ENCODE peak calls at places on chromosomes 3 and 15, in six cellular contexts. U, Z, O, G, T and D are unnamed samples.

GRCh38 chr3:33358172-33358781 is 81.0 kb downstream of the FBXL2 start:
- DNase-seq in Z (peak), U (no peak), G (no peak), T (no peak), O (no peak), D (no peak)

GRCh38 chr15:56582785-56583184 is 117.8 kb upstream of the MNS1 start:
- DNase-seq in T (no peak), Z (no peak), U (no peak), G (no peak), O (no peak), D (no peak)

GRCh38 chr3:197297020-197297419 is 1.4 kb downstream of the DLG1 start:
- DNase-seq in G (no peak), U (no peak), O (no peak), T (no peak), Z (no peak), D (no peak)

GRCh38 chr3:152269423-152270144 is 855 bp downstream of the MBNL1 start:
- DNase-seq in U (peak), Z (peak), T (no peak), G (peak), O (peak), D (peak)

GRCh38 chr3:49017646-49017977 is 768 bp downstream of the DALRD3 start:
- DNase-seq in G (no peak), O (no peak), Z (no peak), T (no peak), U (no peak), D (peak)

GRCh38 chr3:63096248-63097058 is 181.7 kb upstream of the SYNPR start:
- DNase-seq in T (no peak), Z (no peak), G (no peak), U (no peak), O (no peak), D (no peak)

GRCh38 chr3:9169951-9170850 is 79.2 kb downstream of the SRGAP3 start:
- DNase-seq in O (no peak), Z (no peak), T (no peak), G (no peak), U (no peak), D (no peak)

GRCh38 chr3:47294392-47294791 is 11.6 kb downstream of the KLHL18 start:
- DNase-seq in G (no peak), Z (no peak), O (no peak), U (no peak), T (no peak), D (no peak)

GRCh38 chr3:72458365-72458764 is 389.9 kb downstream of the SHQ1 start:
- DNase-seq in U (no peak), O (no peak), T (no peak), Z (no peak), G (no peak), D (no peak)

GRCh38 chr3:125054436-125055164 is 1.2 kb downstream of the HEG1 start:
- DNase-seq in T (no peak), O (peak), Z (peak), G (peak), U (no peak), D (peak)

GRCh38 chr3:142888484-142889262 is at the start of gene PCOLCE2:
- DNase-seq in U (no peak), G (peak), Z (no peak), T (peak), O (peak), D (peak)
- TF ChIP-seq CTCF in U (peak), G (no peak), Z (no peak), T (no peak), O (no peak), D (no peak)

DNA sequence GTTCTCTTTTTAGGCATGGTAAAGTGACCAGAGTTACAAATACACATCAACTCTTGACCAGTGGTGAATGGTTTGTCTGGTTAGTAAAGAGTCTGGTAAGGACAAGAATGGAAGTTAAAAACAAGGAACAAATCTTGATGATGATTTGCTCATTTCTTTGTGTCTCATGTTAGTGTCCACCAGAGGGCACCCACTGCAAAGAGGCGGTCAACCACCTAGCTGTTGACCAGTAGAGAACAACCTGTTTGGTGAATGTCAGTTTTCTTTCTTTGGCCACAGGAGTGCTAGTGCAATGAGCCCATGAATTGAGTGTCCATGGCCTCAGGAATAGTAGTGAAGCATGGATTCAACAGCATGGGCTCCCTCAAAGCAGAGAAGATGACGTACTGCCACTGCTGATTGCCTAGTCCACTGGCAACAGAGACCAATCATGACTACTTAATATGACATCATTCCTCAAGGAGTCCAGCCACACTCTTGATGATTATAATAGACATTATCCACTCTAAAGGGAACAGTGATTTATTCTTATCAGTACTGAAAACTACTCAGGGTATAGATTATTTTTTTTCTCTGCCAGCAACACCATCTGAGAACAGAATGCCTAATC is 10.7 kb upstream of the CNTN6 start:
- DNase-seq in O (peak), G (peak), T (no peak), U (no peak), Z (no peak), D (peak)
- TF ChIP-seq CTCF in O (peak), G (peak), T (peak), U (peak), Z (peak), D (peak)

GRCh38 chr3:54574906-54575305 is 353.0 kb downstream of the LRTM1 start:
- DNase-seq in O (no peak), Z (no peak), G (no peak), U (no peak), T (no peak), D (no peak)

GRCh38 chr3:54575561-54575960 is 352.3 kb downstream of the LRTM1 start:
- DNase-seq in O (peak), Z (no peak), U (no peak), T (no peak), G (no peak), D (no peak)

GRCh38 chr3:54577313-54577712 is 350.5 kb downstream of the LRTM1 start:
- DNase-seq in Z (no peak), U (no peak), G (no peak), O (no peak), T (no peak), D (no peak)

GRCh38 chr3:54580453-54580852 is 347.4 kb downstream of the LRTM1 start:
- DNase-seq in G (no peak), Z (no peak), U (no peak), O (no peak), T (no peak), D (no peak)

DNA sequence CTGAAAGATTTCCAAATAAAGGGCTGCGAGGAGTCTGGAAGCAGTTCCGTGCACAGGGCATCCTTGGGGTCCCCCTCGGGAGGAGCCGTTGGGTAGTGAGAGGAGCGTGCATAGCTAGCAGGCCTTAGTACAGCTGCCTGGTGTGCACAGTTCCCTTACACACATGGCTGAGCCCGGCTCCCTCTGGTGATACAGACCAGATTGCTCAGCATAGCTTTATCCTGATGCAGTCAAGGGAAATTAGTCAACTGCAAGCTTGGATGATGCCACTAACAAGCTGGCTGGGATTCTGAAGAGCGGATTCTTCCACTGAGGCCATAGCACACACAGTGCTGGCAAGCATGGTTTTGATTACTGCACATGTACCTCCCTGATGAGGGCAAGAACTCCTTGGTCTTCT is 349.4 kb downstream of the LRTM1 start:
- DNase-seq in O (no peak), G (no peak), Z (no peak), T (no peak), U (no peak), D (no peak)
- TF ChIP-seq CTCF in O (no peak), G (no peak), Z (no peak), T (no peak), U (no peak), D (no peak)

GRCh38 chr15:79432345-79433311 is 492 bp downstream of the MINAR1 start:
- DNase-seq in Z (no peak), T (no peak), O (no peak), G (peak), U (no peak), D (peak)
- TF ChIP-seq CTCF in Z (no peak), T (no peak), O (no peak), G (no peak), U (no peak), D (no peak)

GRCh38 chr3:175335229-175335628 is 476.1 kb downstream of the NAALADL2 start:
- DNase-seq in O (no peak), G (no peak), U (no peak), T (no peak), Z (no peak), D (no peak)

GRCh38 chr3:175340338-175341015 is 481.3 kb downstream of the NAALADL2 start:
- DNase-seq in O (no peak), T (no peak), Z (no peak), G (no peak), U (no peak), D (no peak)

GRCh38 chr3:175338775-175339535 is 479.8 kb downstream of the NAALADL2 start:
- DNase-seq in O (no peak), Z (peak), G (no peak), T (peak), U (peak), D (peak)

GRCh38 chr3:175337631-175338030 is 478.5 kb downstream of the NAALADL2 start:
- DNase-seq in G (no peak), Z (no peak), U (no peak), T (no peak), O (no peak), D (no peak)

DNA sequence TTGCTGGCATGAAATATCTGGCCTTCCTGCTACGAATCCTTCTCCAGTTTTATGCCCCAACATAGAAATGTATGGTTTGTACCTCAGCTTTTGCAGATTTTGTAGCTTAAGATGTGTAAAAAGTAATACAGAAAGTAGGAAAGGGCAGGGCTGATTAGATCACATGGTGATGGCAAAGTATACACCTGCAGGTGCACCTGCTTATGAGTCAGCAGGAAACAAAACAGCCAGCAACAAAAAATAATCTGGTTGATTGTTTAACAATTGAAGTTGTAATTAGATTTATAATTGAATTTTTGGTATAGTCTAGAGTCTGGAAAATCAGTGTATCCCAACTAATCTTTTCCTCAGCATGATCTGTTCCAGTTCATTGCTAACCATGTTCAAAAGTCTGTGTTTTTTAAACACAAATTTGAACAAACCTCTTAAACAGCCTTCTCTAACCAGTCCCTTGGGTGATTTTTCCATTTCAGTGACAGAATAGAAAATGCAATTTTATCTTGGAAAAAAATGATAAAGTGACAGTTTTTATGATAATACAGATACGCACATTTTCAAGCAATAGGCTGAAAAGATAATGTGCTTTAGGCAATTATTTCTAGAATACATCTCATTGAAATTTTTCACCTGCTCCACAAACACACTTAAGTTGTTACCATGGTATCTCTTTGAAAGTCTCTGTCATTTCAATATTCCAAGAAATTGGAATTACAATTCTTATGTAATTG is 477.4 kb downstream of the NAALADL2 start:
- DNase-seq in U (no peak), Z (no peak), O (no peak), G (no peak), T (no peak), D (no peak)
- TF ChIP-seq CTCF in U (no peak), Z (no peak), O (no peak), G (no peak), T (no peak), D (no peak)

GRCh38 chr15:68197170-68197492 is 8.0 kb downstream of the CALML4 start:
- DNase-seq in T (no peak), G (no peak), Z (no peak), U (no peak), O (no peak), D (no peak)

GRCh38 chr15:68197661-68198437 is 7.3 kb downstream of the CALML4 start:
- DNase-seq in U (no peak), T (no peak), O (no peak), Z (no peak), G (no peak), D (no peak)

GRCh38 chr15:68192804-68193521 is 12.2 kb downstream of the CALML4 start:
- DNase-seq in G (no peak), Z (no peak), T (no peak), U (no peak), O (no peak), D (no peak)

GRCh38 chr15:68196445-68197169 is 8.5 kb downstream of the CALML4 start:
- DNase-seq in Z (no peak), U (no peak), T (no peak), G (no peak), O (no peak), D (no peak)

GRCh38 chr15:68195336-68196112 is 9.6 kb downstream of the CALML4 start:
- DNase-seq in U (no peak), Z (no peak), T (no peak), G (no peak), O (no peak), D (no peak)
- TF ChIP-seq CTCF in U (no peak), Z (no peak), T (no peak), G (no peak), O (no peak), D (no peak)